ENCODE peak calls at places on chromosomes 16 and 17, in five cellular contexts. One of them, this sample, is unnamed.

GRCh38 chr17:38925263-38925995 is at the start of gene LASP1NB:
- DNase-seq in OCI-LY7: peak
- DNase-seq in HCT116: no peak
- DNase-seq in hepatocyte: no peak
- DNase-seq in PC-3: no peak
- DNase-seq in this sample: peak

GRCh38 chr16:84593825-84594724 is 23.8 kb downstream of the COTL1 start:
- DNase-seq in HCT116: no peak
- DNase-seq in OCI-LY7: peak
- DNase-seq in hepatocyte: no peak
- DNase-seq in PC-3: no peak
- DNase-seq in this sample: no peak

GRCh38 chr16:19896951-19897350 is 12.3 kb upstream of the GPRC5B start:
- DNase-seq in PC-3: no peak
- DNase-seq in hepatocyte: no peak
- DNase-seq in OCI-LY7: no peak
- DNase-seq in HCT116: no peak
- DNase-seq in this sample: no peak

GRCh38 chr16:50547944-50548658 is at the start of gene NKD1:
- DNase-seq in HCT116: peak
- DNase-seq in hepatocyte: peak
- DNase-seq in PC-3: peak
- DNase-seq in OCI-LY7: peak
- DNase-seq in this sample: peak

GRCh38 chr17:79842656-79843474 is 3.6 kb upstream of the CBX4 start:
- DNase-seq in hepatocyte: peak
- DNase-seq in OCI-LY7: no peak
- DNase-seq in PC-3: peak
- DNase-seq in HCT116: no peak
- DNase-seq in this sample: peak

GRCh38 chr16:73873643-73874042 is 423.0 kb upstream of the PSMD7 start:
- DNase-seq in OCI-LY7: no peak
- DNase-seq in HCT116: no peak
- DNase-seq in hepatocyte: no peak
- DNase-seq in PC-3: no peak
- DNase-seq in this sample: no peak

GRCh38 chr17:59561042-59561441 is 4.4 kb upstream of the DHX40 start:
- DNase-seq in hepatocyte: peak
- DNase-seq in HCT116: peak
- DNase-seq in OCI-LY7: peak
- DNase-seq in PC-3: peak
- DNase-seq in this sample: peak

GRCh38 chr17:37506678-37507077 is 17.0 kb downstream of the DUSP14 start:
- DNase-seq in PC-3: peak
- DNase-seq in hepatocyte: peak
- DNase-seq in OCI-LY7: peak
- DNase-seq in HCT116: peak
- DNase-seq in this sample: peak

GRCh38 chr16:57606847-57607501 is 21.5 kb upstream of the ADGRG1 start:
- DNase-seq in PC-3: no peak
- DNase-seq in OCI-LY7: no peak
- DNase-seq in HCT116: no peak
- DNase-seq in hepatocyte: peak
- DNase-seq in this sample: no peak

GRCh38 chr17:80105762-80106161 is 4.4 kb downstream of the GAA start:
- DNase-seq in hepatocyte: no peak
- DNase-seq in OCI-LY7: no peak
- DNase-seq in HCT116: no peak
- DNase-seq in PC-3: no peak
- DNase-seq in this sample: no peak

GRCh38 chr17:7556627-7557026 is 1.9 kb upstream of the TNFSF13 start:
- DNase-seq in HCT116: no peak
- DNase-seq in OCI-LY7: no peak
- DNase-seq in PC-3: no peak
- DNase-seq in hepatocyte: no peak
- DNase-seq in this sample: no peak

GRCh38 chr17:79188048-79188447 is 113.4 kb downstream of the ENGASE start:
- DNase-seq in OCI-LY7: peak
- DNase-seq in PC-3: peak
- DNase-seq in HCT116: peak
- DNase-seq in hepatocyte: peak
- DNase-seq in this sample: peak

GRCh38 chr17:45021607-45022287 is 29.7 kb downstream of the DCAKD start:
- DNase-seq in PC-3: peak
- DNase-seq in OCI-LY7: peak
- DNase-seq in hepatocyte: peak
- DNase-seq in HCT116: no peak
- DNase-seq in this sample: peak

GRCh38 chr17:74579910-74580309 is 12.2 kb downstream of the CD300LD start:
- DNase-seq in HCT116: no peak
- DNase-seq in PC-3: no peak
- DNase-seq in hepatocyte: no peak
- DNase-seq in OCI-LY7: no peak
- DNase-seq in this sample: no peak

GRCh38 chr17:56029980-56030624 is 123.2 kb upstream of the ANKFN1 start:
- DNase-seq in HCT116: no peak
- DNase-seq in PC-3: no peak
- DNase-seq in OCI-LY7: no peak
- DNase-seq in hepatocyte: no peak
- DNase-seq in this sample: no peak

GRCh38 chr16:58419241-58420012 is 27.2 kb downstream of the GINS3 start:
- DNase-seq in PC-3: no peak
- DNase-seq in hepatocyte: no peak
- DNase-seq in HCT116: no peak
- DNase-seq in OCI-LY7: peak
- DNase-seq in this sample: peak

GRCh38 chr16:35506898-35507194 is 2047.4 kb downstream of the TP53TG3F start:
- DNase-seq in hepatocyte: no peak
- DNase-seq in PC-3: no peak
- DNase-seq in HCT116: no peak
- DNase-seq in OCI-LY7: no peak
- DNase-seq in this sample: no peak

GRCh38 chr17:4535667-4536258 is 19.4 kb downstream of the MYBBP1A start:
- DNase-seq in hepatocyte: no peak
- DNase-seq in PC-3: no peak
- DNase-seq in HCT116: no peak
- DNase-seq in OCI-LY7: no peak
- DNase-seq in this sample: no peak

GRCh38 chr16:87000007-87000406 is 317.2 kb downstream of the C16orf95 start:
- DNase-seq in OCI-LY7: no peak
- DNase-seq in HCT116: no peak
- DNase-seq in PC-3: peak
- DNase-seq in hepatocyte: peak
- DNase-seq in this sample: no peak

GRCh38 chr16:71954699-71955195 is 45.5 kb downstream of the PKD1L3 start:
- DNase-seq in HCT116: no peak
- DNase-seq in OCI-LY7: no peak
- DNase-seq in hepatocyte: no peak
- DNase-seq in PC-3: no peak
- DNase-seq in this sample: no peak

GRCh38 chr17:63550816-63551639 is 751 bp downstream of the DCAF7 start:
- DNase-seq in PC-3: peak
- DNase-seq in HCT116: no peak
- DNase-seq in hepatocyte: peak
- DNase-seq in OCI-LY7: peak
- DNase-seq in this sample: peak

GRCh38 chr17:80460286-80460881 is 16.0 kb downstream of the NPTX1 start:
- DNase-seq in HCT116: no peak
- DNase-seq in OCI-LY7: no peak
- DNase-seq in PC-3: no peak
- DNase-seq in hepatocyte: no peak
- DNase-seq in this sample: no peak

GRCh38 chr17:83186226-83186625 is 106.8 kb downstream of the METRNL start:
- DNase-seq in hepatocyte: no peak
- DNase-seq in HCT116: no peak
- DNase-seq in OCI-LY7: no peak
- DNase-seq in PC-3: no peak
- DNase-seq in this sample: peak

GRCh38 chr16:20768121-20768520 is 4.3 kb downstream of the ACSM3 start:
- DNase-seq in hepatocyte: no peak
- DNase-seq in PC-3: no peak
- DNase-seq in HCT116: no peak
- DNase-seq in OCI-LY7: no peak
- DNase-seq in this sample: no peak

GRCh38 chr17:42009170-42009569 is 8.1 kb downstream of the DNAJC7 start:
- DNase-seq in PC-3: no peak
- DNase-seq in OCI-LY7: peak
- DNase-seq in HCT116: no peak
- DNase-seq in hepatocyte: no peak
- DNase-seq in this sample: peak

GRCh38 chr17:10278218-10278617 is 79.8 kb upstream of the GAS7 start:
- DNase-seq in PC-3: no peak
- DNase-seq in OCI-LY7: no peak
- DNase-seq in HCT116: no peak
- DNase-seq in hepatocyte: peak
- DNase-seq in this sample: peak

DNA sequence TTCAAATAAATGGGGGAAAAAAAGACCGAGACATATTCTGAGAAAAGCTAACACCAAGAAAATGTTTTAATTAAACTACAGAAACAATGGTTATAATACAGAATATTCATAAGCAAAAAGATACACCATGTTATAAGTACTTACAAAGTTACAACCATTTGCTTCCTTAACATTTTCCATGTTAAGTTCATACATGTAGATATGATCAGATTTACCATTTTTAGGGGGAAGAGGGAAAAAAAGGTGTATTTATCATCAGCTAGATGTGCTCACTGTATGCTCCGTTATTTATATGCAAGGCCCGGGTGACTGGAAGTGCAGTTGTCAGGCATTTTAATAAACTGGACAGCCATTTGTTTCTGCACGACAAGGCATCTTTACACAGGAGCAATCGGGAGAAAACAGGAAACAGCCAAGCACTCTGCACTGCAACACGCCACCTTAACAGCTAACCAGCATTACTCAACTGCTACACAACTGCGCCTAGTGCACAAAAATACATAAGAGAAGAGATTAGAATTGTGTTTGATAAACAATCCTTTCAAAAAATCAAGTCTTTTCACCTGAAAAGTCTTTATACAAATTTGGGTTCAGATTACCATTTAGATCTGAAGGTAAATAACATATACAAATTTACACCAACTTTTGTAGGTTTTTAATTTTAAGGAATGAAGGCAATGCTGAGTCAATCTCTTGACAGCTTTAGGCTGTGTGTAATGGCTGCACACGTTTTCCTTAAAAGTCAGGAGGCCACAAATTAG is 2.9 kb downstream of the SRSF2 start:
- DNase-seq in OCI-LY7: peak
- DNase-seq in PC-3: no peak
- DNase-seq in HCT116: no peak
- DNase-seq in hepatocyte: no peak
- DNase-seq in this sample: no peak
- TF ChIP-seq EZH2phosphoT487 in OCI-LY7: no peak
- TF ChIP-seq EZH2phosphoT487 in PC-3: no peak
- TF ChIP-seq EZH2phosphoT487 in HCT116: no peak
- TF ChIP-seq EZH2phosphoT487 in hepatocyte: no peak
- TF ChIP-seq EZH2phosphoT487 in this sample: no peak

DNA sequence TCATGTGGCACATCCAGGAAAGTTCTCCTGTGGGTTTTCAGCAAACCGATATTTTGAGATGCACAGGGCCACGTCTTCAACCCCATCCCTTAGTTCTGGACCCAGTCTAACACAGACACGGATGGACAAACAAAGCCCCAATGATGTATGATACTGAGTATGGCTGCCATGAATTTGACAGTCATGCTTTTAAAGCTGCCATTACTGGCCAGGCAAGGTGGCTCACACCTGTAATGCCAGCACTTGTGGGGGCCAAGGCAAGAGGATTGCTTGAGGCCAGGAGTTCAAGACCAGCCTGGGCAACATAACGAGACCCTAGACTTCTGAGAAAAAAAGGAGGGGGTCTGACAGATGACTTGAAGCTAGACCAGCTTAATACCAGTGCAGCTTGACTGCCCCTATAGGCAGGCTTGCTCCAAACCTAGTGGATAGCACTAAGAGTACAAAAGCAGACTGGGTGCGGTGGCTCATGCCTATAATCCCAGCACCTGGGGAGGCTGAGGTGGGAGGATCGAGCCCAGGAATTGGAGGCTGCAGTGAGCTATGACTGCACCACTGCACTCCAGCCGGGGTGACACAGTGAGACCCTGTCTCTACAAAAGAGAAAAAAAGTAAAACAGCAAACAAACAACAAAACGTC is 10.8 kb upstream of the ZNF629 start:
- DNase-seq in PC-3: no peak
- DNase-seq in hepatocyte: no peak
- DNase-seq in HCT116: no peak
- DNase-seq in OCI-LY7: peak
- DNase-seq in this sample: peak
- TF ChIP-seq CTCF in PC-3: peak
- TF ChIP-seq CTCF in hepatocyte: no peak
- TF ChIP-seq CTCF in HCT116: no peak
- TF ChIP-seq CTCF in OCI-LY7: peak
- TF ChIP-seq CTCF in this sample: peak

GRCh38 chr17:61406543-61406845 is 6.9 kb downstream of the TBX2 start:
- DNase-seq in HCT116: no peak
- DNase-seq in PC-3: no peak
- DNase-seq in OCI-LY7: no peak
- DNase-seq in hepatocyte: no peak
- DNase-seq in this sample: no peak

GRCh38 chr17:61405686-61406542 is 6.3 kb downstream of the TBX2 start:
- DNase-seq in hepatocyte: no peak
- DNase-seq in PC-3: no peak
- DNase-seq in HCT116: no peak
- DNase-seq in OCI-LY7: no peak
- DNase-seq in this sample: no peak

GRCh38 chr17:61404702-61405046 is 5.0 kb downstream of the TBX2 start:
- DNase-seq in HCT116: no peak
- DNase-seq in PC-3: no peak
- DNase-seq in hepatocyte: no peak
- DNase-seq in OCI-LY7: no peak
- DNase-seq in this sample: no peak

GRCh38 chr17:61403846-61404701 is 4.4 kb downstream of the TBX2 start:
- DNase-seq in hepatocyte: no peak
- DNase-seq in OCI-LY7: no peak
- DNase-seq in HCT116: no peak
- DNase-seq in PC-3: no peak
- DNase-seq in this sample: peak

GRCh38 chr17:61405047-61405685 is 5.5 kb downstream of the TBX2 start:
- DNase-seq in OCI-LY7: no peak
- DNase-seq in hepatocyte: no peak
- DNase-seq in HCT116: no peak
- DNase-seq in PC-3: no peak
- DNase-seq in this sample: peak
- TF ChIP-seq EZH2phosphoT487 in OCI-LY7: no peak
- TF ChIP-seq EZH2phosphoT487 in hepatocyte: peak
- TF ChIP-seq EZH2phosphoT487 in HCT116: no peak
- TF ChIP-seq EZH2phosphoT487 in PC-3: no peak
- TF ChIP-seq EZH2phosphoT487 in this sample: peak

DNA sequence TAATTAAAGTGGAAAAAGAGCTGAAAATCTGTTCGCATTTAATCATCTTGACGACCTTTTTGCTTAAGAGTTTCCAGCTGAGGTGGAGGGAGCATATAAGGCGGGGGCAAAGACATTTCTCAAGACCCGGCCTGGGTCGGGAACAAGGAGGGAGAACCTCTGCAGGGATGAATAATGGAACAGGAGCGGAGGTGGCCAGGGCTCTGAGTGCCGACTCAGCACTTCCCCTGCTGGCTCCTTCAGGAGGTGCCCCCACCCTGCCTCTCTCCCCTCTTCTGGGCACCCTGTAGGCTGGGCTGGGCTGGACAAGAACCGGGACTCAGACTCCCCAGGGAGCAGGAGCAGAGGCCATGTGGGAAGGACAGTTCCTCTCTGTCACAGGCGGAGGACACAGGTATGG is 7.9 kb upstream of the NGFR start:
- DNase-seq in PC-3: no peak
- DNase-seq in HCT116: no peak
- DNase-seq in OCI-LY7: no peak
- DNase-seq in hepatocyte: no peak
- DNase-seq in this sample: no peak
- TF ChIP-seq CTCF in PC-3: no peak
- TF ChIP-seq CTCF in HCT116: no peak
- TF ChIP-seq CTCF in OCI-LY7: no peak
- TF ChIP-seq CTCF in hepatocyte: no peak
- TF ChIP-seq CTCF in this sample: no peak